ENCODE peak calls at places on chromosomes 4 and X, in six cellular contexts. I is GM23338, Q is esophagus muscularis mucosa, V is sigmoid colon, T is upper lobe of left lung, H is suprapubic skin. A is an unnamed sample. For H3K27me3, the result is how much of the 10 kb centered on the place peaks cover.

GRCh38 chr4:47784222-47784621 is 53.6 kb downstream of the CORIN start:
- DNase-seq in I (no peak), Q (no peak), V (no peak), T (no peak), H (no peak), A (no peak)

GRCh38 chrX:151085207-151085606 is 91.2 kb upstream of the GPR50 start:
- DNase-seq in I (no peak), Q (no peak), V (no peak), T (peak), H (no peak), A (no peak)

GRCh38 chr4:7625073-7625472 is 190.3 kb upstream of the PSAPL1 start:
- DNase-seq in I (no peak), Q (no peak), V (no peak), T (no peak), H (no peak), A (no peak)

GRCh38 chrX:38260231-38260630 is 39.6 kb upstream of the SRPX start:
- DNase-seq in I (peak), Q (no peak), V (no peak), T (no peak), H (no peak), A (peak)

GRCh38 chr4:147518086-147518485 is 37.2 kb downstream of the EDNRA start:
- DNase-seq in I (no peak), Q (no peak), V (no peak), T (no peak), H (no peak), A (no peak)

GRCh38 chr4:107666134-107666533 is 53.9 kb downstream of the PAPSS1 start:
- DNase-seq in I (no peak), Q (no peak), V (no peak), T (no peak), H (no peak), A (no peak)

GRCh38 chr4:62023633-62024032 is 823.5 kb downstream of the ADGRL3 start:
- DNase-seq in I (peak), Q (no peak), V (no peak), T (no peak), H (no peak), A (no peak)

GRCh38 chrX:22389544-22390243 is 117.0 kb downstream of the CBLL2 start:
- DNase-seq in I (no peak), Q (no peak), V (no peak), T (no peak), H (no peak), A (no peak)

GRCh38 chr4:52714597-52715254 is 36.5 kb downstream of the ERVMER34-1 start:
- DNase-seq in I (no peak), Q (no peak), V (no peak), T (no peak), H (no peak), A (no peak)

GRCh38 chr4:52713456-52713937 is 37.7 kb downstream of the ERVMER34-1 start:
- DNase-seq in I (no peak), Q (no peak), V (no peak), T (no peak), H (no peak), A (no peak)

GRCh38 chr4:52716364-52717151 is 34.7 kb downstream of the ERVMER34-1 start:
- DNase-seq in I (no peak), Q (no peak), V (no peak), T (no peak), H (no peak), A (no peak)

GRCh38 chr4:52715914-52716313 is 35.3 kb downstream of the ERVMER34-1 start:
- DNase-seq in I (no peak), Q (no peak), V (no peak), T (no peak), H (no peak), A (no peak)

DNA sequence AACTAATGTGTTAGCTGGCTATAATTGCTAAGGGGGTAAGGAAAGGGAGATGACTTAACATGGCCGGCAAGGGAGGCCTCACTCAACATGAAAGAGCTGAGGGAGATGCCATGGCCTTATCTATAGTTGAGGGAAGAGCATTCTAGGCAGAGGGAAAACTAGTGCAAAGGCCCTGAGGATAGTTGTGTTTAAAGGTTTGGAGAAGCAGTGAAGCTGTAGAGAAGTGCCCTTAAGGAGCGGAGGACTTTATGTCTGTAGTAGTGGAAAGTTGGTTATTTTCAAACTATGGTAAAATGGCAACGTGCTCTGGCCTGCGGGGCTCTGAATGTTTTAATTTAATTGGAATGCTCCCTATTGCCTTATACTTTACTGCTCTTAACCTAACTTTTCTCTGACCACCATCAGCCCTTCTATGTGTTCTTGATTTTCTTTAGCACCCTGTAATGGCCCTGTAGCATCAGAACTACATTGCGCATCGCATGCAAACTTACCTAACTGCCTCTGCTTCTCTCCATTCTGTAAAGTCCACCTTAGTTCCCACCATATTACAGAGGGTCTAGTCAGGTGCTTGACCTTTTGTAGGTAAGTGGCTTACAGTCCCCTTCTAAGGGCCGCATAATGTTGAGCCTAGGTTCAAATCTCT is 35.8 kb downstream of the ERVMER34-1 start:
- DNase-seq in I (no peak), Q (no peak), V (no peak), T (no peak), H (no peak), A (no peak)
- TF ChIP-seq POLR2AphosphoS5 in I (no peak), Q (no peak), V (no peak), T (no peak), H (no peak), A (no peak)

GRCh38 chr4:126924237-126924636 is 708.5 kb upstream of the INTU start:
- DNase-seq in I (no peak), Q (no peak), V (no peak), T (no peak), H (no peak), A (no peak)
- H3K27me3 ChIP-seq in I (under half), Q (under half), V (under half), T (under half), H (under half), A (under half)

GRCh38 chrX:47623540-47624027 is 3.9 kb upstream of the SYN1 start:
- DNase-seq in I (peak), Q (no peak), V (no peak), T (peak), H (no peak), A (no peak)

GRCh38 chrX:47621851-47622250 is 2.2 kb upstream of the SYN1 start:
- DNase-seq in I (no peak), Q (no peak), V (no peak), T (no peak), H (no peak), A (no peak)

GRCh38 chrX:47618923-47619485 is 653 bp downstream of the SYN1 start:
- DNase-seq in I (no peak), Q (no peak), V (no peak), T (no peak), H (no peak), A (no peak)

GRCh38 chrX:47620303-47620685 is 637 bp upstream of the SYN1 start:
- DNase-seq in I (no peak), Q (no peak), V (no peak), T (no peak), H (no peak), A (no peak)

DNA sequence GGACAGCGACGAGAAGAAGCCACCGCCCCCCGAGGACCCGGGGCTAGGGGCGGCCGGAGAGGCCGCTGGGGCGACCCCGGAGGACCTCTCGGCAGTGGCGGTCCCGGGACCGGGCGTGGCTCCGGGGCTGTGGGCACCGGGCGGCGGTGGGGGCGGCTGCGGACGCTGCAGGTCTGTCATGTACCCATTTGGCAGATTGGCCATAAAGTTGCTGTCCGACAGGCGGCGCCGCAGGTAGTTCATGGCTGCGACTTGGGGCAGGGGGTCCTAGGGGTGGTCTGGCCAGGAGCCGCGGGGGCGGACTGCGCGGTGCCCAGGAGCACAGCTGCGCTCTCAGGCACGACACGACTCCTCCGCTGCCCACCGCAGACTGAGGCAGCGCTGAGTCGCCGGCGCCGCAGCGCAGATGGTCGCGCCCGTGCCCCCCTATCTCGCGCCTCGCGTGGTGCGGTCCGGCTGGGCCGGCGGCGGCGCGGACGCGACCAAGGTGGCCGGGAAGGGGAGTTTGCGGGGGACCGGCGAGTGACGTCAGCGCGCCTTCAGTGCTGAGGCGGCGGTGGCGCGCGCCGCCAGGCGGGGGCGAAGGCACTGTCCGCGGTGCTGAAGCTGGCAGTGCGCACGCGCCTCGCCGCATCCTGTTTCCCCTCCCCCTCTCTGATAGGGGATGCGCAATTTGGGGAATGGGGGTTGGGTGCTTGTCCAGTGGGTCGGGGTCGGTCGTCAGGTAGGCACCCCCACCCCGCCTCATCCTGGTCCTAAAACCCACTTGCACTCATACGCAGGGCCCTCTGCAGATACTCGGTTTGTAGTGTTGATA is at the start of gene SYN1:
- DNase-seq in I (peak), Q (peak), V (peak), T (peak), H (peak), A (peak)
- TF ChIP-seq CTCF in I (no peak), Q (peak), V (no peak), T (peak), H (peak), A (no peak)

DNA sequence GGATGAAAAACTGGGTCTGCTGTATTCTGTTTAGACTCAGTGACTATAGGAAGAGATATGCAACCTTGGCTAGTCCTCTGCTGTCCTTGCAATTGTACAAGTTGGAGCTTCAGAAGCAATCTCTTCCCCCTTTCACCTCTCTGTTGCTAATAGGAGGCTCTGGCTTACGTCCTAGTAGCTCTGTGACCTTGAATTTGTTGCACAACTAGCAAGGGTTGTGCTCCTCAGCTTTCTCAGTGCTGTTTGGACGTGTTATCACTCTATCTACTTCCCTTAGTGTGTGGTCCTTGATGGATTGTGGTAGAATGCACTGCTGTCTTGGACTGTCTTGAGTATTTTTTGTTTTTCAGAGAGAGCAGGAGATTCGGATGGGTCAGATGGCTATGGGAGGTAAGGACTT is 3.4 kb upstream of the ITGB1BP2 start:
- DNase-seq in I (no peak), Q (no peak), V (no peak), T (no peak), H (no peak), A (no peak)
- TF ChIP-seq POLR2AphosphoS5 in I (no peak), Q (peak), V (no peak), T (no peak), H (no peak), A (no peak)

GRCh38 chrX:129795584-129795983 is 15.8 kb downstream of the SASH3 start:
- DNase-seq in I (no peak), Q (no peak), V (peak), T (no peak), H (no peak), A (no peak)

GRCh38 chrX:129793604-129794191 is 13.9 kb downstream of the SASH3 start:
- DNase-seq in I (no peak), Q (no peak), V (peak), T (no peak), H (no peak), A (no peak)

GRCh38 chrX:129798456-129798855 is 18.7 kb downstream of the SASH3 start:
- DNase-seq in I (no peak), Q (no peak), V (no peak), T (no peak), H (no peak), A (no peak)

GRCh38 chrX:129798888-129799287 is 19.1 kb downstream of the SASH3 start:
- DNase-seq in I (no peak), Q (no peak), V (no peak), T (no peak), H (no peak), A (no peak)

GRCh38 chrX:129797251-129797906 is 17.6 kb downstream of the SASH3 start:
- DNase-seq in I (no peak), Q (no peak), V (peak), T (no peak), H (no peak), A (no peak)
- H3K27me3 ChIP-seq in I (under half), Q (under half), V (under half), T (under half), H (under half), A (under half)

DNA sequence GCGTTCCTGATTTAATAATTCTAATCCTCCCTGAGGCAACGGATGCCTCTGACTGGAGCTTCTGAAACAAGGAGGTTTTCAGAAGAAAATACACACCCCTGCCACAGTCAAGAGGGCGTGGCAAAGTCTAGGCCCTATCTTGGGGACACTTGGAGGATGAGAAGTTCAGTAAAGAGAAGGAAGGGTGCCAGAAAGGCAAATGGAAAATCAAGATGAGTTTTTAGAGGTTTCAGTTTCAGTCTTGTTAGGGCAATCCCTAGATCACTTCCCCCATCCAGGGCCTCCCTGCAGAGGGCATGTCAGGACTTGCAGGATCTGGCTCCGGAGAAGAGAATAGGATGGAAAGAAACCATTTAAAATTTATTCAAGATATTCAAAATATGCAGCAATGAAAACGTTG is 28.5 kb upstream of the FGF2 start:
- DNase-seq in I (peak), Q (no peak), V (peak), T (no peak), H (no peak), A (peak)
- TF ChIP-seq CTCF in I (no peak), Q (peak), V (no peak), T (no peak), H (no peak), A (no peak)

DNA sequence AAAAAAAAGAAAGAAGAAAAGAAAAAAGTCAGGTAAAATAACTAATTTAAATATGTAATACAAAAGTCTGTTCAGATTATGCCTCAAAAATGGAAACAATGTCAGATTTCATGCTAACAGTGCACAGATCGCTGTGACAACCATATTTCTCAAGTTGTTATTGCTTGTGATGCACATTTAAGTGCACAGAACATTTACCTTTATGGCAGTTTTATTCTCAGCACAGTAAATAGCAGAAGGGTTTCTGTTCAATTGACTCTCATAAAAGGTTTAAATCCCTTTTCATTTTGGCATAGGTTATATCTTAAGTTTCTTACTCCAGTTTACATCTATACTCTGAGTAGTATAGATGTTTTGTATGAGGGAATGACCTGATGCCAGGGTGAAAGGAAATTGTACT is 247.8 kb downstream of the FSTL5 start:
- DNase-seq in I (no peak), Q (no peak), V (no peak), T (no peak), H (no peak), A (no peak)
- TF ChIP-seq POLR2AphosphoS5 in I (no peak), Q (no peak), V (no peak), T (no peak), H (no peak), A (no peak)

DNA sequence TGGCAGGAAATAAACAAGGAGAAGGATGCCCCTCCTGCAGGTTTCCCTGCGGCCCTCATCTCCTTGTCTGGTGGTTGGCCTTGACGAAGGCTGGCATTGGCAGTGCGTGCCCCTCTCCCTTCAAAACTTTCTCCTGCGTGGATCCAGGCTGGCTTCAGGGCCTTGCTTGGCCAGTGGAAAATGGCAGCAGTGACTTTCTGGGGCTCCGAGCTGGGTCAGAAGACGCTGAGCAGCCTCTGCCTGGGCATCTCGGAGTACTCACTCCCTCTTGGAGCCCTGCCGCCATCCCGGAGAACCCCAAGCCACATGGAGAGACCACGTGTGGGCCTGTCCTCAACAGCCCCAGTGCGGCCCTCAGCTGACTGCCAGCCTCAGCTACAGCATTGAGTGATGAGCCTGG is 39.5 kb downstream of the ADRA2C start:
- DNase-seq in I (no peak), Q (no peak), V (no peak), T (no peak), H (no peak), A (no peak)
- H3K27me3 ChIP-seq in I (under half), Q (under half), V (under half), T (under half), H (half or more), A (under half)

DNA sequence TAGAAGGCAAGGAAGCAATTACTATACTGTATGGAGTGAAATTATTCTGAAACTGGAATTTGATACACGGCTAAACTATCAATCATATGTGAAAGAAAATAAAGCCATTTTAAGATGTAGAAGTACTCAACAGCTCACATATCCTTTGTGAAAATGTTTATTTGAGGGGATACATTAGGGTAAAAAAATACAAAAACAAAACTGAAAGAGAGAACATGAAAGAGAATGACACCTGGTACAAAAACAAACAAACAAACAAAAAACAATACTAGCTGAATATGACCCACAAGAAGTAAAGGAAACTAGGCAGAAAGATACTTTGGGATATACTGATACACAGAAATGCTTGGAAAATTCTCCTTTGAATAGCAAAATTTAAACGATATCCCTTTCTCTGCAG is 20.8 kb upstream of the AREG start:
- DNase-seq in I (no peak), Q (no peak), V (no peak), T (no peak), H (no peak), A (no peak)
- TF ChIP-seq CTCF in I (no peak), Q (no peak), V (no peak), T (no peak), H (no peak), A (no peak)